ENCODE peak calls at places on chromosomes 13 and 19, in seven cellular contexts. E, S, L, R, F, W and J are unnamed samples.

GRCh38 chr19:48490980-48491792 is 20.4 kb downstream of the LMTK3 start:
- DNase-seq in S (peak), L (peak), F (peak), W (no peak), E (no peak), R (no peak), J (peak)

GRCh38 chr13:35793823-35794222 is 317.3 kb upstream of the MAB21L1 start:
- DNase-seq in S (no peak), R (no peak), W (no peak), L (no peak), E (no peak), F (no peak), J (no peak)

GRCh38 chr19:5828661-5829566 is 10.6 kb downstream of the FUT6 start:
- DNase-seq in F (no peak), R (no peak), E (no peak), L (peak), S (no peak), W (no peak), J (no peak)

GRCh38 chr19:46718157-46718933 is 1.4 kb upstream of the PRKD2 start:
- DNase-seq in W (no peak), R (no peak), S (peak), L (peak), F (no peak), E (no peak), J (peak)

GRCh38 chr13:99003851-99004471 is 26.1 kb upstream of the DOCK9 start:
- DNase-seq in L (no peak), E (no peak), R (no peak), S (no peak), W (no peak), F (no peak), J (no peak)

GRCh38 chr13:23956106-23956505 is 58.8 kb upstream of the C1QTNF9B start:
- DNase-seq in E (peak), L (no peak), W (no peak), R (no peak), F (no peak), S (no peak), J (no peak)

GRCh38 chr13:20945952-20946383 is 43.4 kb upstream of the XPO4 start:
- DNase-seq in S (no peak), F (no peak), L (peak), R (peak), E (no peak), W (no peak), J (no peak)

GRCh38 chr19:12270854-12271253 is 23.8 kb downstream of the ZNF44 start:
- DNase-seq in F (no peak), R (no peak), S (no peak), L (no peak), E (no peak), W (no peak), J (no peak)

GRCh38 chr19:52943884-52944643 is 18.6 kb downstream of the ZNF816 start:
- DNase-seq in F (no peak), W (peak), R (no peak), S (no peak), E (no peak), L (no peak), J (no peak)

GRCh38 chr19:2477141-2477710 is 1.3 kb downstream of the GADD45B start:
- DNase-seq in L (peak), E (peak), F (peak), R (no peak), W (no peak), S (no peak), J (peak)

GRCh38 chr19:2478756-2479555 is 3.0 kb downstream of the GADD45B start:
- DNase-seq in L (peak), E (peak), F (peak), W (peak), R (peak), S (no peak), J (peak)

GRCh38 chr19:2477732-2478191 is 1.8 kb downstream of the GADD45B start:
- DNase-seq in L (no peak), F (peak), S (no peak), E (peak), R (no peak), W (no peak), J (peak)

GRCh38 chr19:2479556-2480194 is 3.7 kb downstream of the GADD45B start:
- DNase-seq in W (no peak), L (no peak), S (no peak), R (no peak), E (no peak), F (no peak), J (no peak)

GRCh38 chr19:2478324-2478755 is 2.4 kb downstream of the GADD45B start:
- DNase-seq in R (peak), L (peak), S (no peak), W (peak), E (peak), F (peak), J (peak)
- TF ChIP-seq POLR2A in R (no peak), L (no peak), S (no peak), W (no peak), E (no peak), F (peak), J (no peak)

GRCh38 chr19:28217064-28217463 is 995.9 kb downstream of the UQCRFS1 start:
- DNase-seq in R (no peak), E (no peak), W (no peak), L (no peak), F (no peak), S (no peak), J (no peak)

GRCh38 chr19:28224441-28224840 is 988.5 kb downstream of the UQCRFS1 start:
- DNase-seq in S (no peak), R (no peak), F (no peak), W (no peak), E (no peak), L (no peak), J (no peak)

GRCh38 chr19:28218728-28219127 is 994.2 kb downstream of the UQCRFS1 start:
- DNase-seq in S (no peak), L (no peak), F (no peak), R (no peak), W (no peak), E (no peak), J (no peak)

DNA sequence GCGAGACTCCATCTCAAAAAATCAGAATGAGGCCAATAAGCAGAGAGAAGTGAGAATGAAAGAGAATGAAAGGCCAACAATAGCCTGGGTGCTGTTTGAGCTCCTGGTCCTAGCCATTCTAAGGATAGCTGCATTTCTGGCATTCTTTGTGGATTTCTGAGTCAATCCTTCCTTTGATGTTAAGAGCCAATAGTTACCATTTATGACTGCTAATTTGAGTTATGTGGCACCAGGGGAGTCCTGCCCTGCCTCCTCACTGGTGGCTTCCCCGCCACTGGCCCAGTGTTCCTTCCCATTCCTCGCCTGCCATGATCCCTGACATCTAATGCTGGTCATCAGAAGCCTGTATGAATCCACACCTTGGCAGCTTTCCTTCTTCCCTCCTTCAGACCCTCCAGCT is 991.2 kb downstream of the UQCRFS1 start:
- DNase-seq in E (no peak), S (no peak), F (no peak), L (no peak), W (no peak), R (no peak), J (no peak)
- TF ChIP-seq POLR2A in E (no peak), S (no peak), F (no peak), L (no peak), W (no peak), R (no peak), J (no peak)

GRCh38 chr19:18152817-18153554 is at the start of gene PIK3R2:
- DNase-seq in L (peak), S (peak), W (peak), R (peak), E (peak), F (peak), J (peak)
- TF ChIP-seq POLR2A in L (no peak), S (peak), W (no peak), R (peak), E (peak), F (peak), J (peak)

GRCh38 chr19:41880329-41880708 is 2.7 kb upstream of the ARHGEF1 start:
- DNase-seq in W (no peak), R (no peak), L (no peak), E (no peak), F (no peak), S (no peak), J (no peak)

GRCh38 chr19:41882568-41883462 is at the start of gene ARHGEF1:
- DNase-seq in F (peak), S (peak), L (peak), R (no peak), E (no peak), W (no peak), J (peak)

GRCh38 chr19:41886761-41887710 is 4.1 kb downstream of the ARHGEF1 start:
- DNase-seq in R (no peak), W (no peak), L (no peak), F (no peak), S (no peak), E (no peak), J (no peak)

GRCh38 chr19:41883463-41883820 is 458 bp downstream of the ARHGEF1 start:
- DNase-seq in L (no peak), S (no peak), E (no peak), W (no peak), R (no peak), F (no peak), J (no peak)

DNA sequence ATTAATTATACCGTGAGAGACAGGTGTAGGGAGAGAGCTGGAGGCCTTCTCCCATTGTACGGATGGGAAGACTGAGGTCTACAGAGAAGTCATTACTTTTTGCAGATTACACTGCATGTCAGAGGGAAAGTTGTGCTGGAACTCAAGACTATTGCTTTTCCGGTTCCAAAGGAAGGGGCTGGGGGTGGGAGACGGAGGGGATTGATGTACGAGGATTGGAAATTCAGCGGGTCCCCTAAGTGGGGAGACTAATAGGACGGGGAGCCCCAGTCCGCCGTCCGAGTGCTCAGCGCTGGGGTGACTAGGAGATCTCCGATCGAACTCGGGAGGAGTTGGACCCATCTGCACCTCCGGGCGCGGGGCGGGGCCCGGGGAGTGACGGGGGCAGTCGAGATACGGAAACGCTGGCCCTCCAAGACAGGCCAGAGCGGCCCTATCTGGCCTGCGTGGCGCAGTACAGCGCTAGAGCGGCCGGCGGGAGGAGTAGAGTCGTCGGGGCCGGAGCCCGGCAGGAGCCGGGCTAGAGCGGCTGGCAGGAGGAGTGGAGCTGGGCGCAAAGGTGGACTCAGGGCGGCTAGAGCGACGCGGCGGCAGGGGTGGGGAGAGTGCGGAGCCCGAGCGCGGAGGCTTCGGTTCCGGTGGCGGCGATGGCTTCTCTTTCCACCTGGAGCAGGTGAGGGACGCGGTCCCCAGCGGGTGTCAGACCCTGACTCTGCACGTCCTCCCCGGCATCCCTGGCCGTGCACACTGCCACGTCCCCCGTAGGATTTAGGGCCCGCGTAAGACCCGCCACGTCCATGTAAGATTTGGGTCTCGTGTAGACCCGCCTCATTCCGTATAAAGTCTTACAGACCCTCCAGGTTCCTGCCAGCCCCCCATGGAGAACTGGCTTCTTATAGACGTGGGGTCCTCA is 1.1 kb downstream of the ARHGEF1 start:
- DNase-seq in L (peak), F (peak), S (peak), E (peak), W (peak), R (peak), J (peak)
- TF ChIP-seq POLR2A in L (no peak), F (peak), S (peak), E (peak), W (no peak), R (no peak), J (peak)